ENCODE peak calls at places on chromosomes 2 and 18, in ten cellular contexts. P is BE2C; T is CD8-positive, alpha-beta T cell; O is mucosa of descending colon; Y is CD8-positive, alpha-beta memory T cell; Z is esophagus squamous epithelium; W is left ventricle myocardium inferior; H is HCT116; V is Caco-2; S is heart right ventricle. Q is an unnamed sample.

GRCh38 chr2:45649457-45649854 is 2.0 kb upstream of the PRKCE start:
- DNase-seq in W (no peak), V (peak; percentile 11), O (no peak), S (no peak), P (no peak), T (no peak), Z (no peak), Y (no peak), H (no peak), Q (no peak)

GRCh38 chr2:141565597-141565996 is 565.2 kb downstream of the LRP1B start:
- DNase-seq in W (no peak), S (no peak), O (no peak), T (no peak), P (no peak), V (no peak), Y (no peak), Z (no peak), H (no peak), Q (no peak)

GRCh38 chr2:182870227-182870626 is 3.8 kb upstream of the FRZB start:
- DNase-seq in Z (no peak), S (no peak), P (peak; percentile 50), V (peak; percentile 62), O (no peak), T (no peak), H (peak; percentile 16), Y (no peak), W (no peak), Q (no peak)

GRCh38 chr2:170762760-170763159 is 7.4 kb upstream of the ERICH2 start:
- DNase-seq in Y (no peak), Z (no peak), V (no peak), S (no peak), W (no peak), P (no peak), T (no peak), H (no peak), O (no peak), Q (no peak)

GRCh38 chr18:12255626-12256026 is 1.5 kb downstream of the CIDEA start:
- DNase-seq in V (peak; percentile 47), S (no peak), Z (no peak), O (no peak), Y (no peak), P (no peak), H (peak; percentile 50), W (no peak), T (no peak), Q (no peak)

GRCh38 chr2:100107440-100107839 is 35.0 kb downstream of the AFF3 start:
- DNase-seq in Y (no peak), W (no peak), V (no peak), O (no peak), S (no peak), Z (no peak), P (no peak), H (no peak), T (no peak), Q (no peak)

GRCh38 chr2:215931256-215931903 is 82.0 kb downstream of the MREG start:
- DNase-seq in Z (peak; percentile 9), V (peak; percentile 81), O (no peak), P (peak; percentile 61), S (peak; percentile 61), H (peak; percentile 57), Y (peak; percentile 15), T (peak; percentile 43), W (peak; percentile 20), Q (peak; percentile 68)

GRCh38 chr18:13616041-13616440 is 110.3 kb downstream of the FAM210A start:
- DNase-seq in T (no peak), H (no peak), P (no peak), O (no peak), Y (no peak), S (no peak), W (no peak), V (no peak), Z (no peak), Q (peak; percentile 11)

GRCh38 chr2:108926561-108927380 is 62.2 kb downstream of the EDAR start:
- DNase-seq in Y (no peak), Z (no peak), O (no peak), T (no peak), S (no peak), V (no peak), W (no peak), P (no peak), H (no peak), Q (no peak)

GRCh38 chr18:48091869-48092497 is 161.5 kb upstream of the SMAD2 start:
- DNase-seq in O (no peak), S (no peak), Z (no peak), W (no peak), P (no peak), V (no peak), T (no peak), H (no peak), Y (no peak), Q (no peak)

GRCh38 chr2:33366473-33366872 is 110.0 kb upstream of the RASGRP3 start:
- DNase-seq in Y (no peak), V (no peak), O (no peak), S (peak; percentile 47), P (no peak), T (no peak), H (no peak), Z (no peak), W (peak; percentile 35), Q (no peak)

GRCh38 chr18:69895081-69896047 is 52.3 kb downstream of the CD226 start:
- DNase-seq in T (peak; percentile 47), V (no peak), H (no peak), S (no peak), Z (no peak), O (no peak), W (no peak), Y (peak; percentile 44), P (no peak), Q (no peak)

GRCh38 chr2:128504242-128505149 is 185.8 kb upstream of the HS6ST1 start:
- DNase-seq in S (no peak), P (no peak), V (no peak), O (no peak), Z (no peak), W (no peak), T (no peak), Y (no peak), H (no peak), Q (no peak)

DNA sequence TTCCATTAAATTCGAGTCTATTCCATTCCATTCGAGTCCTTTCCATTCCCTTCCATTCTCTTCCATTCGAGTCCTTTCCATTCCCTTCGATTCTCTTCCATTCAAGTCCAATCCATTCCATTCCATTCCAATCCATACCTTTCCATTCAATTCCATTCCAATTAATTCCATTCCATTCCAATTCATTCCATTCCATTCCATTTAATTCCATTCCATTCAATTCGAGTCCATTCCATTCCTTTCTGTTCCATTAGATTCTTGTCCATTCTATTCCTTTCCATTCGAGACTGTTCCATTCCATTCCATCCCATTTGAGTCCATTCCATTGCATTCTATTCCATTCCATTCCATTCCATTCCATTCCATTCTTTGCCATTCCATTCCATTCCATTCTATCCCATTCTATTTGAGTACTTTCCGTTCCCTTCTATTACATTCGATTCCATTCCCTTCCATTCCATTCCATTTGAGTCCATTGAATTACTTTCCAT is 1130.0 kb downstream of the RPIA start:
- DNase-seq in W (no peak), H (no peak), P (no peak), V (no peak), O (no peak), T (no peak), Z (no peak), S (no peak), Y (no peak), Q (no peak)
- H3K9me3 ChIP-seq in W (no peaks in the 10 kb centered on the region), H (peaks cover 34% of the 10 kb centered on the region), P (no peaks in the 10 kb centered on the region), V (peaks cover 14% of the 10 kb centered on the region), O (peaks cover 69% of the 10 kb centered on the region), T (peaks cover 11% of the 10 kb centered on the region), Z (peaks cover 87% of the 10 kb centered on the region), S (peaks cover 86% of the 10 kb centered on the region), Y (peaks cover 20% of the 10 kb centered on the region), Q (peaks cover 10% of the 10 kb centered on the region)

DNA sequence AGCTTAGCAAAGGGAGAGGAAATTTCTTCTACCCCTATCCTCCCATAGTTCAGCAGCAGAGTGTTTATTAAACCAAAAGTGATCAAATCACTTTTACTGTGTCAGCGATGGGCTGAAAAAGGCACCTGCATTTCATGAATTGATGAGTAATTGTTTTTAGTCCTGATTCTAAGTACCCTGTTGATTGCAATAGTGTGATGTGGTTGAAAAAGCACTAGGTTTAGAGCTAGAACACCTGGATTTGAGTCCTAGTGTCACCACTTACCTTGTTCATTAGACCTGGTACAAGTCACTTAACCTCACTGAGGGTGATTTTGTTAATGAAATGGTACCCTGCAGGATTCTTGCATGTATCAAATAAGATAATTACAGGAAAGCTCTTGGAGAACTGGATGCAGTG is 289.4 kb downstream of the PARD3B start:
- DNase-seq in T (no peak), V (no peak), W (no peak), S (no peak), Y (no peak), P (no peak), O (no peak), H (no peak), Z (no peak), Q (no peak)
- H3K9me3 ChIP-seq in T (no peaks in the 10 kb centered on the region), V (no peaks in the 10 kb centered on the region), W (no peaks in the 10 kb centered on the region), S (no peaks in the 10 kb centered on the region), Y (no peaks in the 10 kb centered on the region), P (no peaks in the 10 kb centered on the region), O (no peaks in the 10 kb centered on the region), H (no peaks in the 10 kb centered on the region), Z (no peaks in the 10 kb centered on the region), Q (no peaks in the 10 kb centered on the region)

GRCh38 chr2:200144571-200144970 is 161.9 kb upstream of the SPATS2L start:
- DNase-seq in P (no peak), V (no peak), O (no peak), W (no peak), S (no peak), Z (no peak), Y (no peak), T (no peak), H (no peak), Q (no peak)

GRCh38 chr2:200147371-200147770 is 159.1 kb upstream of the SPATS2L start:
- DNase-seq in W (no peak), V (no peak), P (no peak), H (no peak), O (no peak), T (no peak), Y (no peak), Z (no peak), S (no peak), Q (no peak)

GRCh38 chr2:200150411-200151086 is 155.9 kb upstream of the SPATS2L start:
- DNase-seq in S (no peak), V (no peak), Y (no peak), W (no peak), Z (no peak), P (no peak), T (no peak), H (no peak), O (no peak), Q (no peak)

DNA sequence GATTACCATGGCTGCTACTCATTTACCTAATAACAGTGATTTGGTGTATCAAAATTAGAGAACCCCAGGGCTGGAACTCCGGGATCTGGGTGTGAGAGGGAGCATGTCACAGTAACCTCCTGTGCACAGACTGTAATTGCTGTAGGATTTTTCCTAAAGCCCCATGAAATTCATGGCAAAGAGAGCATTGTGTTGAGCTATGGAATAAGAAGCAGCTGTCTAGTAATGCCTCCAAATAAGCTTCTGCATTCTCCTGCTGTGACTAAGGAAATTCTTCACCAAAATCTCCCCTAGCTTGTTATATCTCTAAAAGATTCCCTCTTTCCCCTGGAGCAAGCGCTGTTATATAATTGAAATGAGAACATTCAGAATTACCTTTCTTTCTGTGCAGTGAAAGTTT is 158.1 kb upstream of the SPATS2L start:
- DNase-seq in T (no peak), P (no peak), S (no peak), H (no peak), V (no peak), Z (no peak), W (no peak), O (no peak), Y (no peak), Q (no peak)
- H3K9me3 ChIP-seq in T (no peaks in the 10 kb centered on the region), P (no peaks in the 10 kb centered on the region), S (peaks cover 3% of the 10 kb centered on the region), H (peaks cover 5% of the 10 kb centered on the region), V (peaks cover 49% of the 10 kb centered on the region), Z (no peaks in the 10 kb centered on the region), W (peaks cover 33% of the 10 kb centered on the region), O (peaks cover 4% of the 10 kb centered on the region), Y (no peaks in the 10 kb centered on the region), Q (peaks cover 10% of the 10 kb centered on the region)

GRCh38 chr18:61612517-61612916 is 279.3 kb downstream of the CDH20 start:
- DNase-seq in T (no peak), V (no peak), H (no peak), S (no peak), Y (no peak), Z (no peak), O (no peak), W (no peak), P (no peak), Q (no peak)
- H3K9me3 ChIP-seq in T (no peaks in the 10 kb centered on the region), V (no peaks in the 10 kb centered on the region), H (no peaks in the 10 kb centered on the region), S (no peaks in the 10 kb centered on the region), Y (no peaks in the 10 kb centered on the region), Z (no peaks in the 10 kb centered on the region), O (no peaks in the 10 kb centered on the region), W (peaks cover 11% of the 10 kb centered on the region), P (no peaks in the 10 kb centered on the region), Q (no peaks in the 10 kb centered on the region)